ENCODE peak calls at places on chromosomes 6 and 20, in nine cellular contexts. A, K, U, N, E, R, O, S and B are unnamed samples.

GRCh38 chr6:51299649-51300380 is 481.1 kb downstream of the TFAP2B start:
- DNase-seq in A (no peak), K (no peak), U (no peak), N (no peak), E (no peak), R (peak; percentile 84), O (no peak), S (no peak), B (no peak)

GRCh38 chr6:144899161-144899560 is 614.0 kb downstream of the UTRN start:
- DNase-seq in A (no peak), K (no peak), U (peak; percentile 67), N (peak; percentile 88), E (no peak), R (peak; percentile 49), O (no peak), S (no peak), B (no peak)

GRCh38 chr6:128713461-128713860 is 169.5 kb upstream of the LAMA2 start:
- DNase-seq in A (no peak), K (no peak), U (peak; percentile 78), N (peak; percentile 27), E (no peak), R (no peak), O (no peak), S (no peak), B (no peak)

GRCh38 chr6:36912583-36912982 is 26.8 kb downstream of the C6orf89 start:
- DNase-seq in A (peak; percentile 38), K (peak; percentile 29), U (peak; percentile 89), N (peak; percentile 89), E (peak; percentile 17), R (peak; percentile 76), O (peak; percentile 41), S (no peak), B (no peak)

GRCh38 chr6:4088684-4089083 is 9.7 kb upstream of the FAM217A start:
- DNase-seq in A (no peak), K (no peak), U (no peak), N (no peak), E (no peak), R (no peak), O (no peak), S (no peak), B (no peak)

GRCh38 chr6:104953410-104953953 is 3.4 kb upstream of the LIN28B start:
- DNase-seq in A (no peak), K (no peak), U (no peak), N (no peak), E (no peak), R (no peak), O (no peak), S (no peak), B (no peak)

GRCh38 chr6:35161265-35161664 is 20.1 kb upstream of the TCP11 start:
- DNase-seq in A (no peak), K (no peak), U (no peak), N (no peak), E (no peak), R (no peak), O (no peak), S (no peak), B (no peak)

GRCh38 chr20:61499859-61500258 is 247.8 kb downstream of the CDH4 start:
- DNase-seq in A (no peak), K (no peak), U (peak; percentile 7), N (no peak), E (no peak), R (peak; percentile 9), O (no peak), S (no peak), B (no peak)

GRCh38 chr20:17084909-17085308 is 141.9 kb upstream of the PCSK2 start:
- DNase-seq in A (no peak), K (no peak), U (no peak), N (no peak), E (no peak), R (no peak), O (no peak), S (no peak), B (no peak)

GRCh38 chr20:36098364-36098763 is 56.2 kb upstream of the EPB41L1 start:
- DNase-seq in A (no peak), K (no peak), U (peak; percentile 40), N (no peak), E (no peak), R (peak; percentile 82), O (no peak), S (no peak), B (no peak)

GRCh38 chr6:26121141-26122004 is 34.1 kb downstream of the HFE start:
- DNase-seq in A (no peak), K (peak; percentile 82), U (peak; percentile 81), N (no peak), E (peak; percentile 92), R (no peak), O (no peak), S (no peak), B (no peak)

GRCh38 chr6:27770724-27771123 is 141.5 kb downstream of the OR2B2 start:
- DNase-seq in A (no peak), K (no peak), U (no peak), N (no peak), E (no peak), R (no peak), O (no peak), S (no peak), B (no peak)

GRCh38 chr6:149190228-149190831 is 127.2 kb upstream of the TAB2 start:
- DNase-seq in A (peak; percentile 38), K (no peak), U (peak; percentile 13), N (no peak), E (peak; percentile 40), R (peak; percentile 70), O (peak; percentile 9), S (no peak), B (peak; percentile 3)

GRCh38 chr20:51275816-51276215 is 252.9 kb upstream of the KCNG1 start:
- DNase-seq in A (no peak), K (no peak), U (peak; percentile 39), N (peak; percentile 13), E (no peak), R (peak; percentile 5), O (no peak), S (no peak), B (peak; percentile 62)